ENCODE peak calls at places on chromosomes 4 and X, in five cellular contexts. X is MM.1S, Z is PC-3, Q is GM23248, I is OCI-LY7. A is an unnamed sample.
A peak's percentile ranks its signal among the peaks of the same experiment; 100 is the strongest.

GRCh38 chr4:21226637-21227538 is 526.6 kb downstream of the PACRGL start:
- DNase-seq in X (no peak), Z (no peak), Q (no peak), I (no peak), A (no peak)

GRCh38 chr4:123785515-123785914 is 388.9 kb downstream of the SPRY1 start:
- DNase-seq in X (no peak), Z (peak; percentile 7), Q (peak; percentile 97), I (no peak), A (no peak)

GRCh38 chr4:26780524-26780923 is 80.1 kb upstream of the STIM2 start:
- DNase-seq in X (no peak), Z (peak; percentile 83), Q (peak; percentile 53), I (peak; percentile 64), A (no peak)

GRCh38 chr4:61924131-61924530 is 724.0 kb downstream of the ADGRL3 start:
- DNase-seq in X (no peak), Z (no peak), Q (no peak), I (no peak), A (no peak)

GRCh38 chr4:183304067-183304466 is 16.0 kb downstream of the CLDN22 start:
- DNase-seq in X (no peak), Z (no peak), Q (no peak), I (no peak), A (no peak)

GRCh38 chrX:136600059-136600458 is 47.9 kb upstream of the CD40LG start:
- DNase-seq in X (no peak), Z (no peak), Q (no peak), I (no peak), A (no peak)

GRCh38 chr4:101337688-101338087 is 9.6 kb downstream of the PPP3CA start:
- DNase-seq in X (no peak), Z (peak; percentile 48), Q (peak; percentile 77), I (no peak), A (no peak)

GRCh38 chrX:8864151-8864550 is 63.0 kb upstream of the FAM9A start:
- DNase-seq in X (no peak), Z (no peak), Q (no peak), I (no peak), A (no peak)

GRCh38 chr4:76307670-76308014 is 1.1 kb downstream of the STBD1 start:
- DNase-seq in X (peak; percentile 62), Z (no peak), Q (peak; percentile 26), I (no peak), A (peak; percentile 34)

GRCh38 chr4:67861513-67861912 is 22.3 kb downstream of the TMPRSS11D start:
- DNase-seq in X (no peak), Z (no peak), Q (peak; percentile 32), I (no peak), A (no peak)

GRCh38 chr4:184648220-184649025 is 824 bp downstream of the CASP3 start:
- DNase-seq in X (peak; percentile 64), Z (peak; percentile 35), Q (peak; percentile 80), I (peak; percentile 72), A (peak; percentile 69)

GRCh38 chr4:176782794-176783193 is 9.9 kb downstream of the VEGFC start:
- DNase-seq in X (no peak), Z (no peak), Q (peak; percentile 52), I (no peak), A (no peak)

GRCh38 chr4:27836505-27836904 is 975.9 kb downstream of the STIM2 start:
- DNase-seq in X (no peak), Z (no peak), Q (no peak), I (no peak), A (no peak)

GRCh38 chr4:57113870-57114269 is 3.7 kb upstream of the IGFBP7 start:
- DNase-seq in X (no peak), Z (no peak), Q (no peak), I (no peak), A (no peak)

GRCh38 chr4:184384056-184384809 is 90.1 kb downstream of the IRF2 start:
- DNase-seq in X (peak; percentile 99), Z (peak; percentile 43), Q (peak; percentile 73), I (peak; percentile 92), A (peak; percentile 72)

GRCh38 chr4:54085284-54085683 is 14.7 kb upstream of the GSX2 start:
- DNase-seq in X (no peak), Z (peak; percentile 97), Q (peak; percentile 95), I (no peak), A (no peak)

GRCh38 chr4:38753021-38753806 is 29.6 kb downstream of the TLR10 start:
- DNase-seq in X (no peak), Z (no peak), Q (peak; percentile 98), I (no peak), A (peak; percentile 88)

GRCh38 chr4:185833055-185833598 is 21.1 kb upstream of the SORBS2 start:
- DNase-seq in X (no peak), Z (no peak), Q (no peak), I (no peak), A (no peak)

GRCh38 chrX:57678686-57679428 is 1.2 kb downstream of the NLRP2B start:
- DNase-seq in X (no peak), Z (no peak), Q (no peak), I (no peak), A (no peak)

GRCh38 chr4:86872135-86872534 is 20.1 kb downstream of the C4orf36 start:
- DNase-seq in X (no peak), Z (peak; percentile 12), Q (no peak), I (no peak), A (no peak)

GRCh38 chr4:171814545-171814944 is 1.3 kb downstream of the GALNTL6 start:
- DNase-seq in X (no peak), Z (no peak), Q (no peak), I (no peak), A (no peak)

GRCh38 chrX:68652327-68652930 is 5.0 kb downstream of the STARD8 start:
- DNase-seq in X (no peak), Z (no peak), Q (peak; percentile 16), I (no peak), A (no peak)

GRCh38 chrX:68650491-68650890 is 3.0 kb downstream of the STARD8 start:
- DNase-seq in X (no peak), Z (peak; percentile 13), Q (peak; percentile 73), I (no peak), A (no peak)

GRCh38 chrX:68647156-68647957 is at the start of gene STARD8:
- DNase-seq in X (no peak), Z (peak; percentile 60), Q (peak; percentile 72), I (no peak), A (peak; percentile 41)

GRCh38 chrX:68646421-68646820 is 1.0 kb upstream of the STARD8 start:
- DNase-seq in X (no peak), Z (no peak), Q (no peak), I (no peak), A (no peak)

DNA sequence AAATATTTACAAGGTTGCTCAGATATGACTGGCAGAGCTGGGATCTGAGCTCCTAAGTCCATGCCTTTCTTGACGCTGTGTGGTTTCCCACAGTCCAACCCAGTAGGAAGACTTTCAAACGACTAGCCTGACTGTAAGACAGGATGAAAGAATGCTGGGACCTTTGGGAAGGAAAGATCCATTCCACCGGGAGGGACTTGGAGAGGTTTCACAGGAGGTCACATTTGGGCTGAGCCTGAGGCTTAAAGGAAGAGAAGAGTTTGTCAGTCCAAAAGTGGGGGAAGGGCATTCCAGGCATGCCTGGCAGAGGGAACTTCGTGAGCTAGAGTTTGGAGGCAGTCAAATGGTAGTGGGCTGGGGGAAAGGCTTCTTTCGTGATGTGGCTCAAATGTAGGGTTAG is 1.5 kb downstream of the STARD8 start:
- DNase-seq in X (no peak), Z (peak; percentile 13), Q (peak; percentile 18), I (no peak), A (no peak)
- TF ChIP-seq EZH2phosphoT487 in X (no peak), Z (no peak), Q (no peak), I (no peak), A (no peak)

DNA sequence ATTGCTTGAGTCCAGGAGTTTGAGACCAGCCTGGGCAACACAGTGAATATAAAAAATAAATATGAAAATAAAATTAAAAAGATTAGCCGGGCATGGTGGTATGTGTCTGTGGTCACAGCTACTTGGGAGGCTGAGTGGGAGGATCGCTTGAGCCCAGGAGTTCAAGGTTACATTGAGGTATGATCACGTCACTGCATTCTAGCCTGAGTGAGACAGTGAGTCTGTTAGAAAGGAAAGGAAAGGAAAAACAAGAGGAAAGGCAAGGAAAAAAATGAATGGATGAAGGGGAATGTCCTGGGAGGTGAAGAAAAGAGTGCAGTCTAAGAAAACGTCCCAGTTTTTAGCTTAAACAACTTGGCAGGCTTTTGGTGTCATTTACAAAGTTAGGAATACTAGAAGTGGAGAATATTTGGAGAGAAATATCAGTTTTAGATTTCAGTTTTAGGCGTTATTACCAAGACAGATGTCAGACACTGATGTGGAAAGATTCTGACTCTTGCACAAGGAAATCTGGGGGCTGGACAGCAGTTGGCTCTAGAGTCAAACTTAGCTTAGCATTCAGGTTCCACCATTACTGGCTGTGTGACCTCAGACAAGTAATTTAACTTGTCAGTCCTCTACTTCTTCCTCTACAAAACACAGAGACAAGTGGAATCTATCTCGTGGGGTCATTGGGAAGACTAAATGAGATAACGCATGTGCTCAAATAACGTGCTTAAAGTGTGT is 139.0 kb downstream of the TSPAN5 start:
- DNase-seq in X (no peak), Z (no peak), Q (peak; percentile 63), I (no peak), A (no peak)
- TF ChIP-seq EZH2phosphoT487 in X (no peak), Z (no peak), Q (no peak), I (no peak), A (no peak)

DNA sequence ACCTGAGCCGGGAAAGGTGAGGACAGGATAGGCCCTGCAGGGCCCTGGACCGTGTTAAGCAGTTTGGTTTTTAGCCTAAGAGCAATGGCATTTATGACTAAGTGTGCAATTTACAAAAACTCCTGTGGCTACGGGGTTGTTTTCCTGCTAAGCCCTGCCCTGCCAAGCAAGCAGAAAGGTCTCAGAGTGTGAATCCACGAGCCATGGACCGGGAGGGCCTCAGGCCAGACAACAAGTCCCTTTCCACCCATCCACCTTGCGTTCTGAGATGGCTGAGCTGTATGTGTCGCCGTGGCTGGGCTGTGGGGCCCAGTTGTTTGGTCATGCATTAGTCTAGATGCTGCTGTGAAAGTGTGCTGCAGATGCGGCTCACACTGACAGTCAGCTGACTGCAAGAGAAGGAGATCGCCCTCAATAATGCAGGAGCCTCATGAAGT is 33.9 kb upstream of the AFAP1 start:
- DNase-seq in X (no peak), Z (peak; percentile 85), Q (peak; percentile 86), I (no peak), A (no peak)
- TF ChIP-seq EZH2phosphoT487 in X (no peak), Z (no peak), Q (no peak), I (no peak), A (no peak)

GRCh38 chrX:79081895-79082512 is 62.5 kb upstream of the GPR174 start:
- DNase-seq in X (peak; percentile 50), Z (peak; percentile 64), Q (peak; percentile 28), I (peak; percentile 58), A (peak; percentile 19)
- TF ChIP-seq EZH2phosphoT487 in X (no peak), Z (no peak), Q (no peak), I (no peak), A (no peak)

GRCh38 chr4:105503484-105503883 is 29.6 kb upstream of the PPA2 start:
- DNase-seq in X (no peak), Z (no peak), Q (no peak), I (no peak), A (no peak)
- TF ChIP-seq EZH2phosphoT487 in X (no peak), Z (no peak), Q (no peak), I (no peak), A (no peak)

GRCh38 chr4:156672924-156673323 is 298.7 kb downstream of the PDGFC start:
- DNase-seq in X (no peak), Z (peak; percentile 65), Q (peak; percentile 74), I (no peak), A (no peak)
- TF ChIP-seq EZH2phosphoT487 in X (no peak), Z (no peak), Q (no peak), I (no peak), A (no peak)

A was measured in hepatocyte.